ENCODE peak calls at places on chromosomes 4 and X, in five cellular contexts. O, W, C, T and L are unnamed samples.

GRCh38 chrX:119758682-119759332 is 419 bp downstream of the SOWAHD start:
- DNase-seq in T (peak), W (no peak), C (no peak), O (peak), L (no peak)

GRCh38 chr4:23068287-23068686 is 375.6 kb downstream of the GBA3 start:
- DNase-seq in C (no peak), O (no peak), W (no peak), T (no peak), L (no peak)

GRCh38 chrX:46662594-46662993 is 89.0 kb downstream of the CHST7 start:
- DNase-seq in C (peak), O (no peak), W (no peak), T (no peak), L (no peak)

GRCh38 chrX:136496768-136497555 is 430 bp upstream of the HTATSF1 start:
- DNase-seq in O (peak), W (peak), C (peak), T (peak), L (peak)

GRCh38 chr4:172953896-172954568 is 214.6 kb upstream of the GALNT7 start:
- DNase-seq in C (peak), O (no peak), T (no peak), W (no peak), L (no peak)

GRCh38 chr4:2786794-2787229 is 6.1 kb upstream of the SH3BP2 start:
- DNase-seq in O (no peak), T (no peak), W (no peak), C (no peak), L (no peak)

GRCh38 chr4:179116011-179116410 is 1673.8 kb upstream of the AGA start:
- DNase-seq in T (no peak), O (no peak), C (no peak), W (no peak), L (no peak)

GRCh38 chr4:157700898-157701694 is 471.7 kb downstream of the GASK1B start:
- DNase-seq in O (no peak), T (no peak), W (no peak), C (no peak), L (no peak)

GRCh38 chr4:25993564-25994185 is 79.7 kb downstream of the SMIM20 start:
- DNase-seq in T (no peak), C (no peak), W (no peak), O (peak), L (no peak)

GRCh38 chr4:1534876-1535526 is 128.8 kb upstream of the NKX1-1 start:
- DNase-seq in W (no peak), O (no peak), C (no peak), T (no peak), L (no peak)

GRCh38 chr4:6134612-6135220 is 65.6 kb downstream of the JAKMIP1 start:
- DNase-seq in T (no peak), O (no peak), C (no peak), W (no peak), L (no peak)

GRCh38 chr4:119238068-119238722 is 25.7 kb downstream of the USP53 start:
- DNase-seq in W (no peak), O (no peak), C (no peak), T (no peak), L (no peak)

GRCh38 chrX:10108288-10108687 is 48.5 kb upstream of the CLCN4 start:
- DNase-seq in T (no peak), W (no peak), C (no peak), O (no peak), L (no peak)

GRCh38 chrX:38803286-38803608 is 2.0 kb downstream of the MID1IP1 start:
- DNase-seq in C (no peak), W (no peak), T (no peak), O (no peak), L (no peak)

GRCh38 chr4:891747-892146 is 40.4 kb downstream of the GAK start:
- DNase-seq in C (peak), O (peak), W (no peak), T (no peak), L (no peak)